ENCODE peak calls at places on chromosomes 11 and 22, in seven cellular contexts. One of them, this sample, is unnamed.

GRCh38 chr11:728901-729491 is 18.3 kb upstream of the TALDO1 start:
- DNase-seq in fibroblast of the aortic adventitia: no peak
- DNase-seq in IMR-90: no peak
- DNase-seq in hepatocyte: no peak
- DNase-seq in fibroblast of mammary gland: no peak
- DNase-seq in GM13976: peak; percentile 26
- DNase-seq in fibroblast of villous mesenchyme: no peak
- DNase-seq in this sample: no peak

GRCh38 chr11:77771135-77771534 is 49.4 kb downstream of the RSF1 start:
- DNase-seq in fibroblast of villous mesenchyme: peak; percentile 18
- DNase-seq in GM13976: no peak
- DNase-seq in fibroblast of the aortic adventitia: peak; percentile 43
- DNase-seq in fibroblast of mammary gland: no peak
- DNase-seq in IMR-90: no peak
- DNase-seq in hepatocyte: no peak
- DNase-seq in this sample: no peak

GRCh38 chr11:120013325-120014250 is 124.3 kb downstream of the TRIM29 start:
- DNase-seq in hepatocyte: peak; percentile 72
- DNase-seq in fibroblast of the aortic adventitia: peak; percentile 22
- DNase-seq in fibroblast of villous mesenchyme: peak; percentile 33
- DNase-seq in fibroblast of mammary gland: peak; percentile 25
- DNase-seq in GM13976: peak; percentile 82
- DNase-seq in IMR-90: peak; percentile 10
- DNase-seq in this sample: peak; percentile 53

GRCh38 chr22:36644333-36644757 is 59.2 kb downstream of the CACNG2 start:
- DNase-seq in fibroblast of the aortic adventitia: peak; percentile 97
- DNase-seq in fibroblast of mammary gland: peak; percentile 95
- DNase-seq in hepatocyte: peak; percentile 89
- DNase-seq in fibroblast of villous mesenchyme: peak; percentile 94
- DNase-seq in IMR-90: peak; percentile 92
- DNase-seq in GM13976: peak; percentile 39
- DNase-seq in this sample: peak; percentile 95

GRCh38 chr11:59172345-59173079 is 580 bp downstream of the DTX4 start:
- DNase-seq in fibroblast of mammary gland: no peak
- DNase-seq in IMR-90: no peak
- DNase-seq in fibroblast of the aortic adventitia: no peak
- DNase-seq in GM13976: peak; percentile 76
- DNase-seq in hepatocyte: peak; percentile 60
- DNase-seq in fibroblast of villous mesenchyme: no peak
- DNase-seq in this sample: peak; percentile 14

GRCh38 chr22:24005201-24005600 is at the start of gene GSTT4:
- DNase-seq in fibroblast of villous mesenchyme: no peak
- DNase-seq in fibroblast of the aortic adventitia: peak; percentile 51
- DNase-seq in IMR-90: no peak
- DNase-seq in fibroblast of mammary gland: no peak
- DNase-seq in hepatocyte: no peak
- DNase-seq in GM13976: peak; percentile 36
- DNase-seq in this sample: no peak

GRCh38 chr22:29801153-29801552 is 34.0 kb downstream of the UQCR10 start:
- DNase-seq in fibroblast of mammary gland: no peak
- DNase-seq in GM13976: no peak
- DNase-seq in fibroblast of the aortic adventitia: no peak
- DNase-seq in hepatocyte: no peak
- DNase-seq in fibroblast of villous mesenchyme: no peak
- DNase-seq in IMR-90: no peak
- DNase-seq in this sample: no peak

GRCh38 chr11:9089636-9090035 is 1.8 kb downstream of the SCUBE2 start:
- DNase-seq in fibroblast of villous mesenchyme: no peak
- DNase-seq in fibroblast of mammary gland: no peak
- DNase-seq in IMR-90: no peak
- DNase-seq in hepatocyte: no peak
- DNase-seq in fibroblast of the aortic adventitia: no peak
- DNase-seq in GM13976: no peak
- DNase-seq in this sample: no peak

GRCh38 chr11:9203715-9204311 is 61.3 kb downstream of the DENND5A start:
- DNase-seq in fibroblast of villous mesenchyme: no peak
- DNase-seq in fibroblast of mammary gland: no peak
- DNase-seq in hepatocyte: no peak
- DNase-seq in IMR-90: no peak
- DNase-seq in fibroblast of the aortic adventitia: no peak
- DNase-seq in GM13976: no peak
- DNase-seq in this sample: no peak

GRCh38 chr11:131748146-131749050 is 378.0 kb downstream of the NTM start:
- DNase-seq in IMR-90: peak; percentile 79
- DNase-seq in fibroblast of villous mesenchyme: peak; percentile 68
- DNase-seq in GM13976: peak; percentile 66
- DNase-seq in hepatocyte: peak; percentile 83
- DNase-seq in fibroblast of mammary gland: peak; percentile 80
- DNase-seq in fibroblast of the aortic adventitia: peak; percentile 84
- DNase-seq in this sample: peak; percentile 5

GRCh38 chr11:36300651-36301050 is 4.6 kb downstream of the PRR5L start:
- DNase-seq in IMR-90: peak; percentile 17
- DNase-seq in GM13976: no peak
- DNase-seq in fibroblast of the aortic adventitia: peak; percentile 74
- DNase-seq in hepatocyte: peak; percentile 35
- DNase-seq in fibroblast of villous mesenchyme: peak; percentile 29
- DNase-seq in fibroblast of mammary gland: peak; percentile 64
- DNase-seq in this sample: peak; percentile 86

GRCh38 chr11:77725433-77725832 is 87.8 kb upstream of the CLNS1A start:
- DNase-seq in IMR-90: no peak
- DNase-seq in fibroblast of mammary gland: no peak
- DNase-seq in GM13976: no peak
- DNase-seq in fibroblast of the aortic adventitia: no peak
- DNase-seq in fibroblast of villous mesenchyme: no peak
- DNase-seq in hepatocyte: no peak
- DNase-seq in this sample: no peak

DNA sequence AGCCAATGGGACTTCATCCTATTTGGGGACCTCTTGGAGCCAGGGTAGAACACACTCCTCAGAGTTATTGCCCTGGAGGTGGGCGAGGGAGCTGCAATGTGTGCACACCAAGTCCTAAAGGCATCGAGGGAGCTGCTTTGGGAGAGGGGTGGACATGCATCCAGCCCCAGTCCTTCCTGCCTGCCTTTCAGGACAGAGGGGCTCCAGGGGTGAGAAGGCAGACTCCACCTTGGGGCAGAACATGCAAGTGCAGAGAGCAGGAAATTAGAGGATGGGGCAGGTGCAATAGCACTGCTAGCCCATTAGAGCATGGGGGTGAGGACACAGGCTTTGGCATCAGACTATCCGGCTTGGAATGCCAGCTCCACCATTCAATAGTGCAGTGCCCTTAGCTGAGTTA is 288.5 kb downstream of the OPCML start:
- DNase-seq in GM13976: no peak
- DNase-seq in fibroblast of the aortic adventitia: no peak
- DNase-seq in IMR-90: no peak
- DNase-seq in fibroblast of mammary gland: no peak
- DNase-seq in fibroblast of villous mesenchyme: no peak
- DNase-seq in hepatocyte: no peak
- DNase-seq in this sample: no peak
- TF ChIP-seq CTCF in GM13976: no peak
- TF ChIP-seq CTCF in fibroblast of the aortic adventitia: no peak
- TF ChIP-seq CTCF in IMR-90: no peak
- TF ChIP-seq CTCF in fibroblast of mammary gland: no peak
- TF ChIP-seq CTCF in fibroblast of villous mesenchyme: no peak
- TF ChIP-seq CTCF in hepatocyte: no peak
- TF ChIP-seq CTCF in this sample: no peak

GRCh38 chr22:21659864-21660525 is 5.8 kb upstream of the PPIL2 start:
- DNase-seq in fibroblast of mammary gland: no peak
- DNase-seq in IMR-90: no peak
- DNase-seq in fibroblast of the aortic adventitia: no peak
- DNase-seq in fibroblast of villous mesenchyme: no peak
- DNase-seq in GM13976: no peak
- DNase-seq in hepatocyte: no peak
- DNase-seq in this sample: no peak

GRCh38 chr22:21661991-21662390 is 3.8 kb upstream of the PPIL2 start:
- DNase-seq in IMR-90: no peak
- DNase-seq in hepatocyte: no peak
- DNase-seq in fibroblast of villous mesenchyme: no peak
- DNase-seq in GM13976: no peak
- DNase-seq in fibroblast of the aortic adventitia: no peak
- DNase-seq in fibroblast of mammary gland: no peak
- DNase-seq in this sample: no peak

GRCh38 chr22:21657020-21657360 is 8.8 kb upstream of the PPIL2 start:
- DNase-seq in fibroblast of villous mesenchyme: no peak
- DNase-seq in fibroblast of mammary gland: no peak
- DNase-seq in fibroblast of the aortic adventitia: no peak
- DNase-seq in hepatocyte: no peak
- DNase-seq in IMR-90: no peak
- DNase-seq in GM13976: no peak
- DNase-seq in this sample: no peak

GRCh38 chr22:21660904-21661303 is 4.9 kb upstream of the PPIL2 start:
- DNase-seq in fibroblast of the aortic adventitia: no peak
- DNase-seq in fibroblast of mammary gland: no peak
- DNase-seq in fibroblast of villous mesenchyme: no peak
- DNase-seq in GM13976: no peak
- DNase-seq in hepatocyte: no peak
- DNase-seq in IMR-90: no peak
- DNase-seq in this sample: no peak

DNA sequence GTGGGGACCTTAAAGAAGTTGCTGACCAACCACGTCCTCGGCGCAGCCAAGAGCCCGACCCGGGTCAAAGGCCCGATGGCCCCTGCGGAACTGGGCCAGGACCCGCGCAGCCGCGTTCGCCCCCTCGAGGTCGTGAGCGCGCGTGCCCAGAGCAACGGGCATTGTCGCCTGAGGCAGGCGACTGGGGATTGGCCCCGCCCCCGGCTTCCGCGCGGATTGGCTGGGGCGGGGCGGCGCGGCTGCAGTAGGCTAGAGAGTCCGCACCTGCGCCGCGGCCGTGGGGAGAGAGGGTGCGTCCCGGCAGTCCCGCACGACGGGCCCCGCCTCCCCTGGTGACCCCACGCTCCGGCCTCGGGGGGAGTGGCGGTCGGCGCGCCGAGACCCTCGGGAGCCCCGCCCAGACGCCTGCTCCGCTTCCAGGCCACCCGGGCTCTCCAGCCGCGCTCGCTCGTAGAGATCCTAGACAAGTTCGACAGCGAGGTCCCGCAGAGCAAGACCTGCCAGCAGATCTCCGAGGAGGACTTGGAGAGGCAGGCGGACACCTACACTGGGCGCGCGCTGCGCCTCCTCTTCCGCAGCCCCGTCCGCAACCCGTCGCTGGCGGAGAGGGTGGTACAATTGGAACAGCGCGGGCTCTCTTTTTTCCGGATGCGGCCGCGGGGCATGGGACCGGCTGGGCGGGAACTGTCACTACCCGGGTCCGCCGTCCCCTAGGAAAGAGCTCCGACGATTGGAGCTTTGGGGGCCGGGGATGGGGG is 8.3 kb upstream of the PPIL2 start:
- DNase-seq in hepatocyte: peak; percentile 87
- DNase-seq in fibroblast of mammary gland: no peak
- DNase-seq in IMR-90: peak; percentile 8
- DNase-seq in fibroblast of the aortic adventitia: no peak
- DNase-seq in GM13976: peak; percentile 96
- DNase-seq in fibroblast of villous mesenchyme: peak; percentile 33
- DNase-seq in this sample: no peak
- TF ChIP-seq CTCF in hepatocyte: no peak
- TF ChIP-seq CTCF in fibroblast of mammary gland: no peak
- TF ChIP-seq CTCF in IMR-90: no peak
- TF ChIP-seq CTCF in fibroblast of the aortic adventitia: peak; percentile 7
- TF ChIP-seq CTCF in GM13976: peak; percentile 11
- TF ChIP-seq CTCF in fibroblast of villous mesenchyme: no peak
- TF ChIP-seq CTCF in this sample: no peak

DNA sequence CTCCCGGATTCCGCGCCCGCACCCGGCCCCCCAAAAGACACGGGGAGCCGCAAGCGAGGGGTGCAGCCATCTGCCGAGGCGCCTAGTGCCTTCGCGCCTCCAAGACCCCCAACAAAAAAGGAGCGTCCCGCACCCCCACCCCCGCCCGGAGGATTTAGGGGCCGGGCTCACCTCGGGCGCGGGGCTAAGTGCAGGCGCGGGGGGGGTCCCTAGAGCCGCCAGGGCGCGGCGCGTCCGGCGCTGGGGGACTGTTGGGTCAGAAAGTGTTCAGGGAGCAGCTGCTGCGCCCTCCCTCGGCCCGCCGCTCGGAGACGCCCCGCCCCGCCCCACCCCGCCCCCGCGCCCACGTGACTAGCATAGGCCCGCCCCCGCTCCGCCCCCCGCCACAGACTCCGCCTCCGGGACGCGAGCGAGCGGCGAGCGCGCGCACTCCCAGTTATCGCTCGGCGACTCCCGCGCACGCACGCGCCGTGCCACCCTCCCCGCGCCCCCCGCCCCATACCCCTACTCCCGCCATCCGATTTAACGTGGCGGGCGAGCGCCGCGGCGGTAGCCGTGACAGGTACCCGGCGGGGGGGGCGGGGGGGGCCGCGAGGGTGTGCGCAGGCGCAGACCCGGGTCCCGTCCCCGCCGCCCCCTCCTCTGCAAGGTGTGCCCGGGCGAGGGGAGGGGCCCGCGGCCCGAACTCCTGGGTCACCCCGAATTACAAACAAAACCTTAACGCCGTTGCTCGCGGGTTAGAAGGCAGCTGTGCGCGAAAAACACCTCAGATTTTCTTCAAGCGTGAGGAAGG is 56.2 kb downstream of the KCNJ4 start:
- DNase-seq in GM13976: peak; percentile 88
- DNase-seq in fibroblast of villous mesenchyme: peak; percentile 80
- DNase-seq in fibroblast of the aortic adventitia: peak; percentile 56
- DNase-seq in IMR-90: peak; percentile 63
- DNase-seq in hepatocyte: peak; percentile 94
- DNase-seq in fibroblast of mammary gland: peak; percentile 55
- DNase-seq in this sample: peak; percentile 77
- TF ChIP-seq CTCF in GM13976: no peak
- TF ChIP-seq CTCF in fibroblast of villous mesenchyme: no peak
- TF ChIP-seq CTCF in fibroblast of the aortic adventitia: no peak
- TF ChIP-seq CTCF in IMR-90: no peak
- TF ChIP-seq CTCF in hepatocyte: no peak
- TF ChIP-seq CTCF in fibroblast of mammary gland: no peak
- TF ChIP-seq CTCF in this sample: no peak

GRCh38 chr11:44257338-44258189 is 52.4 kb downstream of the ALX4 start:
- DNase-seq in GM13976: no peak
- DNase-seq in hepatocyte: no peak
- DNase-seq in fibroblast of villous mesenchyme: no peak
- DNase-seq in fibroblast of mammary gland: peak; percentile 37
- DNase-seq in IMR-90: no peak
- DNase-seq in fibroblast of the aortic adventitia: no peak
- DNase-seq in this sample: no peak
- TF ChIP-seq CTCF in GM13976: no peak
- TF ChIP-seq CTCF in hepatocyte: no peak
- TF ChIP-seq CTCF in fibroblast of villous mesenchyme: no peak
- TF ChIP-seq CTCF in fibroblast of mammary gland: no peak
- TF ChIP-seq CTCF in IMR-90: no peak
- TF ChIP-seq CTCF in fibroblast of the aortic adventitia: no peak
- TF ChIP-seq CTCF in this sample: no peak

DNA sequence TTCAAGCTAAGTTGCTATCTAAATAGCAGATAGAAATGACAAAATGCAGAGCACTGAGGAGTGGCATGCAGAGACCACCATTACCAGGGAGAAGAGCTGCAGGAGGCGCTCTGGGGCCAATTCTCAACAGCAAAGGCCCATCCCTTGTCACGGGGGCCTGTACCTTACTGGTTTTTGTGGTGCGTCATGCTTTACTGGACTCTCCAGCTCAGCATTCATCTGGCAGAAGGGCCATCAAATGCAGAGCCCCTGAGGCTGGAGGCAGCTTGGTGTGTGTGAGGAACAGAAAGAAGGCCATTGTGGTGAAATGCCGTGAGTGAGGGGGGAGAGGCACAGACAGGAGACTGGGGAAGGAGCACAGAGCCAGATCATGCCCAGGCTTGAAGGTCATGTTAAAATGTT is 56.5 kb upstream of the NAV2 start:
- DNase-seq in fibroblast of the aortic adventitia: no peak
- DNase-seq in GM13976: no peak
- DNase-seq in fibroblast of mammary gland: no peak
- DNase-seq in IMR-90: no peak
- DNase-seq in hepatocyte: no peak
- DNase-seq in fibroblast of villous mesenchyme: no peak
- DNase-seq in this sample: no peak
- TF ChIP-seq CTCF in fibroblast of the aortic adventitia: no peak
- TF ChIP-seq CTCF in GM13976: no peak
- TF ChIP-seq CTCF in fibroblast of mammary gland: no peak
- TF ChIP-seq CTCF in IMR-90: no peak
- TF ChIP-seq CTCF in hepatocyte: no peak
- TF ChIP-seq CTCF in fibroblast of villous mesenchyme: no peak
- TF ChIP-seq CTCF in this sample: no peak

GRCh38 chr11:103964390-103964789 is 72.0 kb upstream of the DDI1 start:
- DNase-seq in hepatocyte: no peak
- DNase-seq in fibroblast of the aortic adventitia: no peak
- DNase-seq in fibroblast of villous mesenchyme: no peak
- DNase-seq in GM13976: no peak
- DNase-seq in fibroblast of mammary gland: no peak
- DNase-seq in IMR-90: no peak
- DNase-seq in this sample: no peak
- TF ChIP-seq CTCF in hepatocyte: no peak
- TF ChIP-seq CTCF in fibroblast of the aortic adventitia: no peak
- TF ChIP-seq CTCF in fibroblast of villous mesenchyme: no peak
- TF ChIP-seq CTCF in GM13976: no peak
- TF ChIP-seq CTCF in fibroblast of mammary gland: no peak
- TF ChIP-seq CTCF in IMR-90: no peak
- TF ChIP-seq CTCF in this sample: no peak